ENCODE peak calls at places on chromosomes 1 and 21, in seven cellular contexts. R, D, J, B, F, Q and L are unnamed samples.

GRCh38 chr1:6208723-6209660 is 3.1 kb downstream of the RNF207 start:
- DNase-seq in F (peak; percentile 82), J (no peak), B (peak; percentile 67), D (no peak), R (peak; percentile 42), Q (no peak), L (no peak)

GRCh38 chr1:17488977-17489739 is 49.7 kb upstream of the RCC2 start:
- DNase-seq in B (no peak), R (peak; percentile 15), F (peak; percentile 72), Q (no peak), D (no peak), J (no peak), L (no peak)

GRCh38 chr1:106907795-106908194 is 148.7 kb upstream of the PRMT6 start:
- DNase-seq in B (no peak), D (no peak), R (no peak), F (no peak), Q (peak; percentile 43), J (no peak), L (no peak)

GRCh38 chr1:36125129-36125991 is at the start of gene COL8A2:
- DNase-seq in R (no peak), Q (no peak), J (no peak), D (no peak), F (no peak), B (peak; percentile 65), L (no peak)

GRCh38 chr1:99119193-99119592 is 114.5 kb upstream of the PLPPR5 start:
- DNase-seq in F (no peak), B (no peak), Q (no peak), D (no peak), J (no peak), R (no peak), L (no peak)

GRCh38 chr1:24003331-24003972 is 23.3 kb upstream of the SRSF10 start:
- DNase-seq in J (peak; percentile 35), D (peak; percentile 86), R (peak; percentile 84), Q (peak; percentile 81), F (no peak), B (no peak), L (no peak)

GRCh38 chr1:113090051-113090450 is 17.1 kb downstream of the LRIG2 start:
- DNase-seq in D (no peak), J (no peak), F (no peak), R (no peak), B (no peak), Q (no peak), L (no peak)

GRCh38 chr1:223492044-223492443 is 98.8 kb downstream of the CCDC185 start:
- DNase-seq in J (no peak), B (no peak), F (no peak), Q (no peak), D (no peak), R (no peak), L (no peak)

GRCh38 chr1:18608534-18608933 is 22.1 kb upstream of the PAX7 start:
- DNase-seq in D (no peak), Q (no peak), R (no peak), F (peak; percentile 19), B (no peak), J (no peak), L (no peak)

DNA sequence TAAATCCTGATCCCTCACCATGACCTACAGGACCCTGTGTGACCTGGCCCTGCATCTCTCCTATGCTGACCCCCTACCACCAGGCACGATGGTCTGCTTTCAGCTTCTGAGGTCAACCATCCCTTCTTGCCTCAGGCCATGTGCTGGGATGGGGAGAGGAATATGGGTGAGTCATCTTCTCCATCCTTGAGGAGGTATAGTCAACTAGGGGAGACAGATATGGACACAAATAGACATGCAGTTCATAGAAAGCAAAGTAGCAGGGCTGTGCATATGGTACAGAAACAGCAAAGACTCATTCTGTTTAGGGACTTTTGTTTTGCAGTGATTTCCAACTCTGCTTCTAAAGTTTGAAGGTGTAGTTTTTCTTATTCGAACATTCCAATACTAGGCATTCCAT is 250.8 kb upstream of the FGGY start:
- DNase-seq in B (no peak), F (no peak), D (no peak), Q (no peak), R (peak; percentile 47), J (no peak), L (no peak)
- TF ChIP-seq CEBPB in B (no peak), F (no peak), D (no peak), Q (no peak), R (no peak), J (no peak), L (no peak)

DNA sequence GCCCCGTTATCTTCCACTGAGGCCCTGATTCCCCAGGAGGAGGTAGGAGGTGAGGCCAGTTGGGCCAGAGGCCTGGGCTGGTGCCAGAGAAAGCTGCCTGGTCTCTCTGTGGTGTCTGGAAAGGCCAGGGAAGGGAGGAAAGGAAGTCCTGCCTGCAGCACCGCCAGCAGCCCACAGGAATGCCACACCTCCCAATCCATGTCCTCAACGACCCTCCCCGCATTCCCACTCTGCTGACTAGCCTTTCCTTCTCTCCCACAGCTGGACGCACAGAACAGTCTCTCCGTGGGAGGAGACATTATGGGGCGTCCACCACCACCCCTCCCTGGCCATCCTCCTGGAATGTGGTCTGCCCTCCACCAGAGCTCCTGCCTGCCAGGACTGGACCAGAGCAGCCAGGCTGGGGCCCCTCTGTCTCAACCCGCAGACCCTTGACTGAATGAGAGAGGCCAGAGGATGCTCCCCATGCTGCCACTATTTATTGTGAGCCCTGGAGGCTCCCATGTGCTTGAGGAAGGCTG is 18.0 kb downstream of the CSF1 start:
- DNase-seq in Q (no peak), D (no peak), F (no peak), J (no peak), B (no peak), R (peak; percentile 67), L (no peak)
- TF ChIP-seq CEBPB in Q (no peak), D (no peak), F (no peak), J (no peak), B (no peak), R (no peak), L (no peak)

GRCh38 chr1:169809370-169810095 is 14.8 kb upstream of the METTL18 start:
- DNase-seq in F (peak; percentile 52), B (no peak), Q (no peak), J (peak; percentile 43), R (peak; percentile 35), D (peak; percentile 29), L (peak; percentile 21)
- TF ChIP-seq CEBPB in F (no peak), B (no peak), Q (no peak), J (no peak), R (no peak), D (no peak), L (no peak)

GRCh38 chr21:41952568-41953248 is 1.1 kb downstream of the C2CD2 start:
- DNase-seq in D (no peak), Q (no peak), R (peak; percentile 16), J (no peak), F (no peak), B (no peak), L (no peak)
- TF ChIP-seq CEBPB in D (no peak), Q (no peak), R (no peak), J (no peak), F (no peak), B (no peak), L (no peak)

GRCh38 chr1:171250263-171250662 is 2.0 kb downstream of the FMO1 start:
- DNase-seq in D (no peak), J (no peak), B (no peak), R (no peak), F (no peak), Q (no peak), L (no peak)

GRCh38 chr1:171248309-171248708 is at the start of gene FMO1:
- DNase-seq in R (no peak), Q (no peak), J (no peak), D (no peak), F (no peak), B (no peak), L (no peak)

GRCh38 chr1:171251042-171251740 is 2.9 kb downstream of the FMO1 start:
- DNase-seq in R (peak; percentile 4), Q (no peak), J (no peak), D (no peak), B (peak; percentile 61), F (peak; percentile 12), L (peak; percentile 23)

GRCh38 chr1:171243878-171244277 is 4.4 kb upstream of the FMO1 start:
- DNase-seq in B (no peak), Q (no peak), J (no peak), D (no peak), F (no peak), R (no peak), L (no peak)

DNA sequence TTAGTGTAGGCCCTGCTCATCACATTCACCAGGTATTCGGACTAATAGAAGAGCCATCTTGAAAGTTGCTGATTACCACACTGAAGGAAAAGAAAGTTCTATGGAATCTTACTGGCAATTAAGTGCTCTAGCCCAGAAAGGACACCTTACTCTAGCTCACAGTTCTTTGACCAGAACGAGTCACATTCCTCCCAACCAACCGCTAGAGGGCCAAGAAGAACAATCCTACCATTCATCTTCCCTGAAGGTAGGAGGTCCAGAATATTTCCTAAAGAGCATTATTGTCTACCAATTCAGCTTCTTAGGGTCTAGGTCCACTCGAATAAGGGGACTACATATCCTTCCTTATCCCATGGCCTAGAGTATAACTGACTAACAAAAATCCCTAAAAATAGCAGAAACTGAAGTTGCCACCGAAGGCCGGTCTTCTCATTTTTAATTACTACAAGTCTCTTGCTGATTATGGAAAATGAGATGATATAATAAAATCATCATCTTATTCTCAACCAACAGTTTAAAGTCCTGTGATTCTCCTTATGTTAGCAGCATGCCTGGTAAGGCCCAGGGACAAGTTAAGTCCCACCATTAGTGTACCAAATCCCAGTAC is 2.7 kb upstream of the FMO1 start:
- DNase-seq in D (peak; percentile 25), R (peak; percentile 27), Q (no peak), F (peak; percentile 50), B (no peak), J (peak; percentile 48), L (peak; percentile 45)
- TF ChIP-seq CEBPB in D (no peak), R (no peak), Q (no peak), F (no peak), B (no peak), J (no peak), L (no peak)

DNA sequence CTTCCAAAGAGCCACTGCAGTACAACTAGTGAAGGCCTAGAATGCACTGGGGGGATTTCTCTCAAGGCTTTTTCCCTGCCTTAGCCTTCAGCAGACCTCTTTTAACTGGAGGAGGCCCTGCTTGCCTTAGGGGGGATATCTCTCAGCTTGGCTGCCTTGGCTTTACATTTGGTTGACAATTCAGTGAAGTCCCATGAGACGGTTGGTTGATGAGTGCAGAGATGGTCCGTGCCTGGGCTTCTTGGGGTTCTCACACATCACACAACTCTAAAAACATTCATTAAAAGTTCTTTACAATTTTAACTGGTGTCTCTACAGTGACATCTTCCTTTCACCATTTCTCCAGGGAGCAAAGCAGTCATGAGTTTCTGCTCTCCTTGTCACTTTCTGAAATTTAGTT is 487.7 kb downstream of the DPYD start:
- DNase-seq in J (no peak), R (no peak), B (no peak), Q (no peak), F (no peak), D (no peak), L (no peak)
- TF ChIP-seq CEBPB in J (no peak), R (no peak), B (no peak), Q (no peak), F (no peak), D (no peak), L (no peak)